ENCODE peak calls at places on chromosomes 13 and 19, in seven cellular contexts. One of them, this sample, is unnamed.
A peak's percentile ranks its signal among the peaks of the same experiment; 100 is the strongest.

GRCh38 chr13:110907301-110907700 is 7.6 kb downstream of the ANKRD10 start:
- DNase-seq in left ventricle myocardium inferior: no peak
- DNase-seq in BJ: no peak
- DNase-seq in fibroblast of lung: no peak
- DNase-seq in tibial artery: no peak
- DNase-seq in brain microvascular endothelial cell: no peak
- DNase-seq in mucosa of descending colon: no peak
- DNase-seq in this sample: no peak

GRCh38 chr19:36120984-36121358 is 5.7 kb downstream of the TBCB start:
- DNase-seq in left ventricle myocardium inferior: no peak
- DNase-seq in BJ: no peak
- DNase-seq in fibroblast of lung: no peak
- DNase-seq in tibial artery: no peak
- DNase-seq in brain microvascular endothelial cell: no peak
- DNase-seq in mucosa of descending colon: no peak
- DNase-seq in this sample: no peak

GRCh38 chr19:6103217-6103644 is 7.1 kb downstream of the RFX2 start:
- DNase-seq in left ventricle myocardium inferior: peak; percentile 72
- DNase-seq in BJ: peak; percentile 75
- DNase-seq in fibroblast of lung: peak; percentile 94
- DNase-seq in tibial artery: peak; percentile 96
- DNase-seq in brain microvascular endothelial cell: peak; percentile 63
- DNase-seq in mucosa of descending colon: peak; percentile 41
- DNase-seq in this sample: no peak

GRCh38 chr19:17318966-17319365 is 9.6 kb downstream of the DDA1 start:
- DNase-seq in left ventricle myocardium inferior: no peak
- DNase-seq in BJ: no peak
- DNase-seq in fibroblast of lung: no peak
- DNase-seq in tibial artery: no peak
- DNase-seq in brain microvascular endothelial cell: no peak
- DNase-seq in mucosa of descending colon: no peak
- DNase-seq in this sample: no peak

GRCh38 chr19:14150041-14150769 is 13.8 kb upstream of the ASF1B start:
- DNase-seq in left ventricle myocardium inferior: no peak
- DNase-seq in BJ: no peak
- DNase-seq in fibroblast of lung: no peak
- DNase-seq in tibial artery: no peak
- DNase-seq in brain microvascular endothelial cell: no peak
- DNase-seq in mucosa of descending colon: no peak
- DNase-seq in this sample: no peak

GRCh38 chr19:5805465-5806132 is 732 bp downstream of the NRTN start:
- DNase-seq in left ventricle myocardium inferior: peak; percentile 61
- DNase-seq in BJ: no peak
- DNase-seq in fibroblast of lung: peak; percentile 25
- DNase-seq in tibial artery: no peak
- DNase-seq in brain microvascular endothelial cell: peak; percentile 33
- DNase-seq in mucosa of descending colon: peak; percentile 81
- DNase-seq in this sample: no peak

GRCh38 chr13:106533940-106534843 is 1.3 kb downstream of the EFNB2 start:
- DNase-seq in left ventricle myocardium inferior: peak; percentile 28
- DNase-seq in BJ: no peak
- DNase-seq in fibroblast of lung: peak; percentile 79
- DNase-seq in tibial artery: peak; percentile 73
- DNase-seq in brain microvascular endothelial cell: peak; percentile 55
- DNase-seq in mucosa of descending colon: peak; percentile 63
- DNase-seq in this sample: no peak

GRCh38 chr13:112213467-112214245 is 146.7 kb downstream of the SOX1 start:
- DNase-seq in left ventricle myocardium inferior: no peak
- DNase-seq in BJ: no peak
- DNase-seq in fibroblast of lung: no peak
- DNase-seq in tibial artery: no peak
- DNase-seq in brain microvascular endothelial cell: no peak
- DNase-seq in mucosa of descending colon: peak; percentile 86
- DNase-seq in this sample: no peak

GRCh38 chr13:86020350-86021002 is 221.3 kb upstream of the SLITRK6 start:
- DNase-seq in left ventricle myocardium inferior: no peak
- DNase-seq in BJ: no peak
- DNase-seq in fibroblast of lung: peak; percentile 69
- DNase-seq in tibial artery: no peak
- DNase-seq in brain microvascular endothelial cell: peak; percentile 20
- DNase-seq in mucosa of descending colon: peak; percentile 19
- DNase-seq in this sample: peak; percentile 57

GRCh38 chr19:37867831-37868230 is 38.6 kb downstream of the WDR87 start:
- DNase-seq in left ventricle myocardium inferior: no peak
- DNase-seq in BJ: no peak
- DNase-seq in fibroblast of lung: peak; percentile 74
- DNase-seq in tibial artery: no peak
- DNase-seq in brain microvascular endothelial cell: peak; percentile 29
- DNase-seq in mucosa of descending colon: peak; percentile 4
- DNase-seq in this sample: no peak

GRCh38 chr13:51148952-51149573 is 38.0 kb upstream of the C13orf42 start:
- DNase-seq in left ventricle myocardium inferior: no peak
- DNase-seq in BJ: no peak
- DNase-seq in fibroblast of lung: peak; percentile 58
- DNase-seq in tibial artery: no peak
- DNase-seq in brain microvascular endothelial cell: peak; percentile 72
- DNase-seq in mucosa of descending colon: peak; percentile 22
- DNase-seq in this sample: no peak

GRCh38 chr13:30725331-30726085 is 9.8 kb upstream of the ALOX5AP start:
- DNase-seq in left ventricle myocardium inferior: no peak
- DNase-seq in BJ: no peak
- DNase-seq in fibroblast of lung: peak; percentile 61
- DNase-seq in tibial artery: peak; percentile 77
- DNase-seq in brain microvascular endothelial cell: peak; percentile 19
- DNase-seq in mucosa of descending colon: no peak
- DNase-seq in this sample: no peak

GRCh38 chr13:39347926-39348901 is 254.8 kb downstream of the LHFPL6 start:
- DNase-seq in left ventricle myocardium inferior: peak; percentile 63
- DNase-seq in BJ: no peak
- DNase-seq in fibroblast of lung: no peak
- DNase-seq in tibial artery: no peak
- DNase-seq in brain microvascular endothelial cell: no peak
- DNase-seq in mucosa of descending colon: no peak
- DNase-seq in this sample: no peak

DNA sequence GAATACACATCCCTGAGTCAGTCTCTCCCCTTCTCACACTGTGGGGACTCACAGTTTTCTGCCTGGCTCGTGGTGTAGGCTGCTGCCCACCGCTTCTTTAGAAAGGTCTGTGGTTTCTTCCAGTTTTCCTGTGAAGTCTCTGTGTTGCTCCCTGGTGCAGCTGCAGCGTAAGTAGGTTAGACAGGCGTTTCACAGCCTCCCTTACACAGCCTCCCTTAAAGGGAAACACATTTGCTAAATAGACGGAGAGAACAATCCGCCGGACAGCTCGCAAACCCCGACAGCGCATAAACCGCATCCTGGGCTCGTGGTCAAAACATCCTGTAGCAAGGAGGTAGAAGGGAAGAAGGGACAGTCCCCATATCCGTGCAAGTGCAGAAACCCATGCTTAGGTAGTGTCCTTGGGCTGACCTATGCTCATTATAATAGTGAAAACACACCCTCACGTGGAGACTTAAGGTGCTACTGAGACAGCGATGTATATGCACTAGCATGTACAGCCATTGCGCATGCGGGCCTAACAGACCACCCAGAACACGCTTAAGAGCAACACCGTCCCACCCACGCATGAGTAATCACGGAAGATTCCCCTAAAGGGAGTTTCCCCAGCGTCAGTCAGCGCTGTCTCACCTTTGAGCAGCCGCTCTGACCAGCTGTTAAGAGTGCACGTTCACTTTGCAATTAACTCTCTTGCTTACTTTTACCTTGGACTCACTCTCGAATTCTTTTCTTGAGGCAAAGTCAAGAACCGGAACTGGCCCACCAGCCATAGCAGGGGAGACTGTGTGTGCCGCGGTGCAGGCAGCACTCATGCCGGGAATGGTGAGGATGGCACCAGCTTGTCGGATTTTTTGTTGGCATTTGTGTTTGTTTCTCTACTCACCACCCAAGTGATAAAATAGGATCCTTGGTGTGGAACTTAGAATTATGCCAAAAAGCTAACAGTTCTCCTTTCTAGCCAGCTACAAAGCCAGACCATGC is 16.6 kb downstream of the SIGLEC8 start:
- DNase-seq in left ventricle myocardium inferior: no peak
- DNase-seq in BJ: no peak
- DNase-seq in fibroblast of lung: no peak
- DNase-seq in tibial artery: no peak
- DNase-seq in brain microvascular endothelial cell: no peak
- DNase-seq in mucosa of descending colon: peak; percentile 65
- DNase-seq in this sample: no peak
- TF ChIP-seq CTCF in left ventricle myocardium inferior: no peak
- TF ChIP-seq CTCF in BJ: no peak
- TF ChIP-seq CTCF in fibroblast of lung: no peak
- TF ChIP-seq CTCF in tibial artery: no peak
- TF ChIP-seq CTCF in brain microvascular endothelial cell: no peak
- TF ChIP-seq CTCF in mucosa of descending colon: no peak
- TF ChIP-seq CTCF in this sample: no peak

GRCh38 chr19:2426661-2427322 is 594 bp downstream of the TIMM13 start:
- DNase-seq in left ventricle myocardium inferior: peak; percentile 35
- DNase-seq in BJ: no peak
- DNase-seq in fibroblast of lung: peak; percentile 20
- DNase-seq in tibial artery: no peak
- DNase-seq in brain microvascular endothelial cell: peak; percentile 27
- DNase-seq in mucosa of descending colon: peak; percentile 47
- DNase-seq in this sample: no peak

GRCh38 chr19:2425622-2426581 is 1.5 kb downstream of the TIMM13 start:
- DNase-seq in left ventricle myocardium inferior: no peak
- DNase-seq in BJ: no peak
- DNase-seq in fibroblast of lung: no peak
- DNase-seq in tibial artery: no peak
- DNase-seq in brain microvascular endothelial cell: no peak
- DNase-seq in mucosa of descending colon: no peak
- DNase-seq in this sample: no peak

GRCh38 chr19:2422951-2423880 is 4.2 kb downstream of the TIMM13 start:
- DNase-seq in left ventricle myocardium inferior: no peak
- DNase-seq in BJ: no peak
- DNase-seq in fibroblast of lung: no peak
- DNase-seq in tibial artery: no peak
- DNase-seq in brain microvascular endothelial cell: no peak
- DNase-seq in mucosa of descending colon: no peak
- DNase-seq in this sample: no peak

GRCh38 chr19:2423913-2424685 is 3.3 kb downstream of the TIMM13 start:
- DNase-seq in left ventricle myocardium inferior: no peak
- DNase-seq in BJ: no peak
- DNase-seq in fibroblast of lung: no peak
- DNase-seq in tibial artery: no peak
- DNase-seq in brain microvascular endothelial cell: no peak
- DNase-seq in mucosa of descending colon: no peak
- DNase-seq in this sample: no peak

GRCh38 chr19:2424686-2425621 is 2.4 kb downstream of the TIMM13 start:
- DNase-seq in left ventricle myocardium inferior: peak; percentile 43
- DNase-seq in BJ: no peak
- DNase-seq in fibroblast of lung: peak; percentile 76
- DNase-seq in tibial artery: no peak
- DNase-seq in brain microvascular endothelial cell: peak; percentile 78
- DNase-seq in mucosa of descending colon: no peak
- DNase-seq in this sample: peak; percentile 21
- H3K4me3 ChIP-seq in left ventricle myocardium inferior: peak overlapping the region; percentile 76
- H3K4me3 ChIP-seq in BJ: peak overlapping the region; percentile 21
- H3K4me3 ChIP-seq in fibroblast of lung: no peak overlapping the region
- H3K4me3 ChIP-seq in tibial artery: no peak overlapping the region
- H3K4me3 ChIP-seq in brain microvascular endothelial cell: peak overlapping the region; percentile 86
- H3K4me3 ChIP-seq in mucosa of descending colon: no peak overlapping the region
- H3K4me3 ChIP-seq in this sample: peak overlapping the region; percentile 14

GRCh38 chr19:29610574-29611271 is 4.6 kb downstream of the POP4 start:
- DNase-seq in left ventricle myocardium inferior: peak; percentile 77
- DNase-seq in BJ: no peak
- DNase-seq in fibroblast of lung: peak; percentile 67
- DNase-seq in tibial artery: peak; percentile 86
- DNase-seq in brain microvascular endothelial cell: peak; percentile 76
- DNase-seq in mucosa of descending colon: peak; percentile 88
- DNase-seq in this sample: no peak

GRCh38 chr19:29614046-29614445 is 8.0 kb downstream of the POP4 start:
- DNase-seq in left ventricle myocardium inferior: no peak
- DNase-seq in BJ: no peak
- DNase-seq in fibroblast of lung: no peak
- DNase-seq in tibial artery: no peak
- DNase-seq in brain microvascular endothelial cell: no peak
- DNase-seq in mucosa of descending colon: no peak
- DNase-seq in this sample: no peak

GRCh38 chr19:29612121-29612520 is 6.0 kb downstream of the POP4 start:
- DNase-seq in left ventricle myocardium inferior: no peak
- DNase-seq in BJ: no peak
- DNase-seq in fibroblast of lung: no peak
- DNase-seq in tibial artery: no peak
- DNase-seq in brain microvascular endothelial cell: no peak
- DNase-seq in mucosa of descending colon: no peak
- DNase-seq in this sample: no peak

GRCh38 chr19:29614780-29615179 is 8.7 kb downstream of the POP4 start:
- DNase-seq in left ventricle myocardium inferior: no peak
- DNase-seq in BJ: no peak
- DNase-seq in fibroblast of lung: no peak
- DNase-seq in tibial artery: no peak
- DNase-seq in brain microvascular endothelial cell: no peak
- DNase-seq in mucosa of descending colon: no peak
- DNase-seq in this sample: no peak

DNA sequence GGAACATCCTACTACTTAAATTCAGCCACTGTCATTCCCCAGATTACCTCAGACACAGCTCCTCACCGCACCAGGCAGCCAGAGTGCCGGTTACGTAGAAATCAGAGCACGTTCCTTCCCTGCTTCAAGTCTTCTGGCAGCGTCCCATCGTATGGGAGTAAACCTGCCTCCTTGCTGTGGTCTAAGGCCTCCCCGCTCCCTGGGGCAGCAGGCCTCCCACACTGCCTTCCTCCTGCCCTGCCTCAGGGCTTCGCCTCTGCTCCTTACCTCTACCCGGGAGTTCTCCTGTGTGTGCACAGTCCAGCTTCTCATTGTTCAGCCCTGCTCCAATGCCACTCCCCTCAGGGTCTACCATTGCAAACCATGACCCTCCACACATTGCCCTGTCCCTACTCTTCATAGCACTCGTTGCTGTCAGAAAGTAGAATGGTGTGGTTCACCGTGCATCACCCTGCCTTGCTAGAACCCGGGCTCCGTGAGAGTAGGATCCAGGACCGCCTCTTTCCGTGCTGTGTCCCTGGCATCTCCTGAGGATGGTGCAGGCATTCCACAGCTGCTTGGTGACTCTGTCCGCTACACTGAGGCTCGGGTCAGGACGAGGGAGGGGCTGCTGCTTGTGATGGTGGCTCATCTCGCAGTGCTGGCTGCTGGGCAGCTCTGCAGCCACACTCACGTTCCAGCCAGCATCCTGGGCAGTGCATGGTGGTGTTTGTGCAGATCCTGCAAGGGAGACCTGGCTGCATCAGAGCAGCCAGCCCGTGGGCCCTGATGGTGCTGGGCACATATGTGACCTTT is 6.9 kb downstream of the POP4 start:
- DNase-seq in left ventricle myocardium inferior: no peak
- DNase-seq in BJ: no peak
- DNase-seq in fibroblast of lung: no peak
- DNase-seq in tibial artery: no peak
- DNase-seq in brain microvascular endothelial cell: no peak
- DNase-seq in mucosa of descending colon: no peak
- DNase-seq in this sample: no peak
- H3K36me3 ChIP-seq in left ventricle myocardium inferior: peaks cover 75% of the 10 kb centered on the region
- H3K36me3 ChIP-seq in BJ: peaks cover 42% of the 10 kb centered on the region
- H3K36me3 ChIP-seq in fibroblast of lung: peaks cover 17% of the 10 kb centered on the region
- H3K36me3 ChIP-seq in tibial artery: peaks cover 53% of the 10 kb centered on the region
- H3K36me3 ChIP-seq in brain microvascular endothelial cell: peaks cover 34% of the 10 kb centered on the region
- H3K36me3 ChIP-seq in mucosa of descending colon: peaks cover 4% of the 10 kb centered on the region
- H3K36me3 ChIP-seq in this sample: no peaks in the 10 kb centered on the region

GRCh38 chr13:75421987-75422386 is 60.0 kb downstream of the TBC1D4 start:
- DNase-seq in left ventricle myocardium inferior: no peak
- DNase-seq in BJ: no peak
- DNase-seq in fibroblast of lung: no peak
- DNase-seq in tibial artery: no peak
- DNase-seq in brain microvascular endothelial cell: no peak
- DNase-seq in mucosa of descending colon: no peak
- DNase-seq in this sample: no peak
- TF ChIP-seq CTCF in left ventricle myocardium inferior: no peak
- TF ChIP-seq CTCF in BJ: no peak
- TF ChIP-seq CTCF in fibroblast of lung: no peak
- TF ChIP-seq CTCF in tibial artery: no peak
- TF ChIP-seq CTCF in brain microvascular endothelial cell: no peak
- TF ChIP-seq CTCF in mucosa of descending colon: no peak
- TF ChIP-seq CTCF in this sample: no peak

This sample was measured in kidney epithelial cell.